ENCODE peak calls at places on chromosomes 1 and 21, in five cellular contexts. A, S, X, D and M are unnamed samples. For H3K36me3, the result is how much of the 10 kb centered on the place peaks cover.

GRCh38 chr1:230067871-230068814 is 1.1 kb downstream of the GALNT2 start:
- DNase-seq in S (peak), A (no peak), X (peak), D (peak), M (no peak)

GRCh38 chr1:218953448-218953847 is 220.2 kb upstream of the LYPLAL1 start:
- DNase-seq in X (no peak), D (no peak), S (no peak), A (no peak), M (no peak)

GRCh38 chr21:45050361-45050785 is 24.0 kb upstream of the ADARB1 start:
- DNase-seq in A (no peak), S (peak), X (no peak), D (no peak), M (no peak)

GRCh38 chr1:54851406-54851805 is 35.6 kb downstream of the DHCR24 start:
- DNase-seq in S (no peak), D (no peak), X (no peak), A (no peak), M (no peak)

GRCh38 chr1:18948048-18948912 is 8.2 kb downstream of the IFFO2 start:
- DNase-seq in A (no peak), D (peak), S (peak), X (no peak), M (peak)

GRCh38 chr1:152110365-152110859 is 4.8 kb downstream of the TCHH start:
- DNase-seq in D (peak), S (peak), A (no peak), X (peak), M (peak)

GRCh38 chr1:88089961-88090360 is 594.1 kb upstream of the PKN2 start:
- DNase-seq in D (no peak), S (no peak), A (no peak), X (no peak), M (no peak)

GRCh38 chr1:225974454-225974853 is 24.7 kb downstream of the SDE2 start:
- DNase-seq in A (no peak), D (no peak), X (no peak), S (no peak), M (no peak)

GRCh38 chr1:172393354-172393753 is 27.1 kb upstream of the C1orf105 start:
- DNase-seq in A (no peak), S (no peak), D (no peak), X (no peak), M (no peak)

GRCh38 chr1:115133440-115133839 is 44.1 kb upstream of the TSPAN2 start:
- DNase-seq in S (no peak), A (no peak), D (peak), X (peak), M (peak)

GRCh38 chr1:55402117-55402516 is 187.0 kb upstream of the USP24 start:
- DNase-seq in A (no peak), X (no peak), S (no peak), D (peak), M (peak)

GRCh38 chr1:30411206-30411605 is 312.2 kb downstream of the MATN1 start:
- DNase-seq in D (no peak), S (peak), X (no peak), A (no peak), M (no peak)

GRCh38 chr1:76254165-76255043 is 179.9 kb downstream of the ST6GALNAC3 start:
- DNase-seq in S (no peak), D (peak), A (no peak), X (peak), M (peak)

GRCh38 chr21:41369915-41370839 is 8.3 kb downstream of the MX2 start:
- DNase-seq in S (no peak), X (no peak), A (no peak), D (no peak), M (no peak)

GRCh38 chr1:165857046-165857801 is 29.8 kb downstream of the UCK2 start:
- DNase-seq in D (peak), X (no peak), S (no peak), A (no peak), M (peak)

GRCh38 chr1:209688746-209689234 is 13.6 kb downstream of the G0S2 start:
- DNase-seq in A (no peak), S (no peak), D (peak), X (no peak), M (peak)

GRCh38 chr1:10117865-10118264 is 85.1 kb downstream of the UBE4B start:
- DNase-seq in D (peak), X (no peak), S (no peak), A (no peak), M (peak)

GRCh38 chr1:95451054-95451453 is 217.0 kb downstream of the RWDD3 start:
- DNase-seq in X (no peak), A (no peak), S (no peak), D (no peak), M (no peak)

DNA sequence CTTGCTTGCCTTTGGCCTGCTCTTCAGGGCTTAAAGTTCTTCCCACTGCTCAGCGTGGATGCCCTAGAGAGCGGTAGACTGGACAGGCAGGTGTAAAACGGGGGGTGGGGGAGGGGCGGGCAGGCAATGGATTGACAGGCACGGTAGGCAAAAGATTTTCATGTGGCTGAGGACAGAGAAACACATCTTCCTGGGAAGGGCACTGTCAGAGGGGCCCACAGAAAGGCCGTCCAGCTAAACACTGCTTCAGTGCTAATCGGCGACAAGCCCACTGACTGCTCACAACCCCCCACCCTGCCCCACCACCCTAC is 402 bp downstream of the ABCA4 start:
- DNase-seq in A (no peak), S (no peak), D (no peak), X (no peak), M (no peak)
- H3K27ac ChIP-seq in A (peak), S (no peak), D (no peak), X (no peak), M (no peak)

GRCh38 chr1:33013791-33014190 is 22.9 kb downstream of the AK2 start:
- DNase-seq in D (no peak), A (no peak), X (no peak), S (no peak), M (no peak)
- H3K36me3 ChIP-seq in D (under half), A (half or more), X (under half), S (under half), M (under half)

DNA sequence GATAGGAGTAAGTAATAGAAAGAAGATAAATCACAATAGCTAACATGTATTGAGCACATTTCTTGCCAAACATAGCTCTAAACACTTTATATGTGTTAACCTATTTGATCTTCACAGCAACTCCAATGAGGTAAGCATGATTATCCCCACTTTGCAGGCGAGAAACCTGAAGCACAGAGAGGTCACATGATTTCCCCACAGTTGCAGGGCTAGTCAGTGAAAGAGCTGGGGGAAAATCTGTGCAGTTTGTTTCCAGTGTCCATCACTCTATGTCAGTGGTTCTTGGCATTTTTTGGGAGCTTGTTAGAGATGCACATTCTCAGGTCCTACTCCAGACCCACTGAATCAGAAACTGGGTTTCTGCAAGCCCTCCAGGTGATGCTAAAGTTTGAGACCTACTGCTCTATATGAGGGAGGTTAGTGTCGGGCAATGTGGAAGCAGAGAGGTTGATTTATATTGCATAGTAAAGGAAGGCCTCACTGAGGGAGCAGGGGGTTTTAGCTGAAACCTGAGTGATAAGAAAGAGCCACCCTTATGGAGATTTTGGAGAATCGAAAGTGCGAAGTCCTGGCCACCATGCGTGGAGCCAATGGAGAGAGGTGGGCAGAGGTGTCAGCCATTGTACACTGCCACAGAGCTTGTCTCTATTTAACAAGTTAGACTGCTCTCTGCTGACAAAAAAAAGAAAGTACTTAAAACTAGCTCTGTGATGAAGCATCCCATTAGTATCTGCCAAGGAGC is 20.9 kb downstream of the MCOLN3 start:
- DNase-seq in D (peak), S (no peak), X (no peak), A (no peak), M (no peak)
- H3K27ac ChIP-seq in D (no peak), S (no peak), X (no peak), A (no peak), M (no peak)

GRCh38 chr1:41032147-41032546 is 10.6 kb upstream of the SLFNL1 start:
- DNase-seq in S (no peak), X (no peak), D (no peak), A (no peak), M (no peak)

GRCh38 chr1:41025979-41026819 is 4.7 kb upstream of the SLFNL1 start:
- DNase-seq in S (no peak), D (no peak), A (no peak), X (no peak), M (no peak)

GRCh38 chr1:41024953-41025352 is 3.4 kb upstream of the SLFNL1 start:
- DNase-seq in A (no peak), X (no peak), D (no peak), S (no peak), M (no peak)

GRCh38 chr1:41030872-41031616 is 9.5 kb upstream of the SLFNL1 start:
- DNase-seq in D (no peak), S (no peak), A (no peak), X (no peak), M (no peak)

GRCh38 chr1:41028034-41028642 is 6.6 kb upstream of the SLFNL1 start:
- DNase-seq in X (no peak), A (no peak), S (no peak), D (no peak), M (no peak)
- H3K36me3 ChIP-seq in X (under half), A (under half), S (under half), D (under half), M (under half)

GRCh38 chr1:63023182-63023581 is 239.2 kb downstream of the ATG4C start:
- DNase-seq in X (no peak), S (no peak), A (no peak), D (no peak), M (no peak)

GRCh38 chr1:63023637-63024036 is 239.7 kb downstream of the ATG4C start:
- DNase-seq in D (no peak), X (no peak), S (no peak), A (no peak), M (no peak)

GRCh38 chr1:63027176-63027575 is 243.2 kb downstream of the ATG4C start:
- DNase-seq in S (no peak), D (no peak), X (no peak), A (no peak), M (no peak)

GRCh38 chr1:63024132-63024531 is 240.2 kb downstream of the ATG4C start:
- DNase-seq in A (no peak), D (no peak), X (no peak), S (no peak), M (no peak)

DNA sequence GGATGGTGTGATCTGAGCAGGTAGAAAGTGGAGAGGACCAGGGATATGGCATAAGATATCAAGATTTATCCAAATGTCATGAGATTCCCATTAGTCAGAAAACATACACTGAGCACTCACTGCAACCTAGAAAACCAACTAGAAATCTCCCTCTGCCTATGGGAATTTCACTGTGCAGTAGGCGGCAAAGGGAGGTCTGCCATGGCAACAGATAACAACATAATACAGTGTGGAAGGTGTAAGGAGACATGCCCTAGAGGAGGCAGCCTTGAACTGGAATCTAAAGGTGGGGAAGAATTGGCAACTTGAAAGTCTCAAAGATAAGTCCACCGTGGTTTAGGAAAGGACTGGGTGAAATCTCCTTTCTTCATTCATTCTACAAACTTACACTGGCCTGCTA is 238.4 kb downstream of the ATG4C start:
- DNase-seq in S (no peak), A (no peak), X (no peak), D (no peak), M (no peak)
- H3K27ac ChIP-seq in S (no peak), A (no peak), X (no peak), D (no peak), M (no peak)

GRCh38 chr1:110050602-110051261 is 16.3 kb downstream of the STRIP1 start:
- DNase-seq in A (no peak), D (no peak), X (no peak), S (no peak), M (no peak)
- H3K36me3 ChIP-seq in A (half or more), D (under half), X (under half), S (under half), M (under half)

DNA sequence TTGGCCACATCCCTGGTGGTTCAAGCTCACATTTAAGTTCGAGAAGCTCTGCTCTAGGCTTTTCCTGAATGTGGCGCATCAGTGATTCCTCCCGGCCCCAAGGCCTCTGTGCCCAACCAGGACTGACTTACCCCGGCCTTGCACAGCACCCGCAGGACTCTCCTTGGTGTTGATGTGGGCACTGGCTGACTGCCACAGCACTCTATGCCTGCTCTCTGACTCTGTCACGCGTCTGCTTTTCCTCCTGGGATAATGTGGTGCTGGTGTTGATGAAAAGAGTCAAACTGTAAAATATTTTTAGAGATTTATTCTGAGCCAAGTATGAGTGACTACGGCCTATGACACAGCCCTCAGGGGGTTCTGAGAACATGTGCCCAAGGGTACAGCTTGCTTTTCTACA is 15.4 kb upstream of the SLC2A5 start:
- DNase-seq in X (no peak), S (peak), D (peak), A (no peak), M (no peak)
- H3K27ac ChIP-seq in X (no peak), S (peak), D (no peak), A (no peak), M (no peak)